ENCODE peak calls at places on chromosomes 12 and 14, in nine cellular contexts. D is choroid plexus epithelial cell, E is WERI-Rb-1, V is dorsolateral prefrontal cortex, N is fibroblast of pulmonary artery, X is esophagus muscularis mucosa, G is right atrium auricular region, Y is cardiac fibroblast, U is upper lobe of right lung. B is an unnamed sample.

GRCh38 chr14:78345346-78345745 is 175.2 kb downstream of the NRXN3 start:
- DNase-seq in X (no peak), U (no peak), D (no peak), Y (no peak), V (no peak), E (peak; percentile 51), N (no peak), G (no peak), B (no peak)

GRCh38 chr14:94426526-94426925 is 26.1 kb downstream of the SERPINA11 start:
- DNase-seq in U (no peak), Y (no peak), D (no peak), V (no peak), X (no peak), G (no peak), E (no peak), N (no peak), B (no peak)

GRCh38 chr14:71411766-71412165 is 504.5 kb downstream of the PCNX1 start:
- DNase-seq in Y (no peak), X (no peak), D (no peak), N (no peak), E (no peak), V (no peak), G (no peak), U (no peak), B (no peak)

GRCh38 chr12:32208355-32208754 is 101.7 kb downstream of the BICD1 start:
- DNase-seq in D (no peak), Y (no peak), G (no peak), U (no peak), V (no peak), N (no peak), E (no peak), X (no peak), B (no peak)

GRCh38 chr12:80936353-80936641 is 1.4 kb downstream of the LIN7A start:
- DNase-seq in G (no peak), X (no peak), U (no peak), Y (no peak), E (no peak), V (peak; percentile 64), D (peak; percentile 42), N (peak; percentile 35), B (no peak)

GRCh38 chr14:104321151-104322130 is 183.1 kb downstream of the KIF26A start:
- DNase-seq in D (no peak), Y (no peak), U (no peak), N (no peak), G (no peak), E (no peak), V (no peak), X (no peak), B (no peak)

GRCh38 chr12:78870539-78870938 is 6.0 kb downstream of the SYT1 start:
- DNase-seq in E (no peak), G (no peak), V (no peak), U (no peak), D (no peak), Y (no peak), X (no peak), N (no peak), B (no peak)

GRCh38 chr14:58663494-58664111 is 25.8 kb downstream of the DACT1 start:
- DNase-seq in X (no peak), G (no peak), D (peak; percentile 96), U (no peak), N (peak; percentile 93), V (no peak), Y (peak; percentile 69), E (peak; percentile 28), B (peak; percentile 61)

GRCh38 chr12:51307655-51308593 is 16.1 kb downstream of the BIN2 start:
- DNase-seq in D (peak; percentile 71), E (no peak), Y (peak; percentile 71), G (no peak), N (peak; percentile 62), X (no peak), U (no peak), V (no peak), B (peak; percentile 71)

GRCh38 chr14:21264025-21264801 is 5.0 kb downstream of the HNRNPC start:
- DNase-seq in U (no peak), E (no peak), D (peak; percentile 88), V (no peak), N (peak; percentile 64), Y (peak; percentile 41), G (no peak), X (no peak), B (peak; percentile 55)

GRCh38 chr14:102909462-102909861 is 13.0 kb upstream of the AMN start:
- DNase-seq in E (no peak), G (no peak), X (no peak), D (no peak), N (no peak), U (peak; percentile 60), Y (no peak), V (no peak), B (no peak)

GRCh38 chr12:109910969-109911348 is 10.9 kb downstream of the TCHP start:
- DNase-seq in N (peak; percentile 42), G (no peak), E (peak; percentile 85), U (no peak), V (no peak), Y (peak; percentile 31), D (peak; percentile 60), X (no peak), B (no peak)

GRCh38 chr12:68406134-68406576 is 74.0 kb upstream of the MDM1 start:
- DNase-seq in V (peak; percentile 65), X (peak; percentile 96), U (peak; percentile 95), G (peak; percentile 97), N (peak; percentile 99), Y (peak; percentile 99), E (peak; percentile 16), D (peak; percentile 95), B (peak; percentile 70)

GRCh38 chr14:71321556-71322315 is 414.5 kb downstream of the PCNX1 start:
- DNase-seq in V (no peak), N (peak; percentile 79), U (no peak), Y (peak; percentile 55), X (no peak), D (peak; percentile 74), G (no peak), E (peak; percentile 11), B (no peak)

GRCh38 chr14:45715946-45716345 is 462.9 kb upstream of the MIS18BP1 start:
- DNase-seq in N (no peak), D (no peak), V (no peak), Y (no peak), G (no peak), E (no peak), X (no peak), U (no peak), B (no peak)

GRCh38 chr14:36658091-36659009 is 3.3 kb upstream of the PAX9 start:
- DNase-seq in X (no peak), N (no peak), V (no peak), E (no peak), Y (no peak), G (no peak), U (no peak), D (no peak), B (no peak)

GRCh38 chr14:36657409-36658090 is 4.1 kb upstream of the PAX9 start:
- DNase-seq in V (no peak), G (no peak), E (no peak), D (peak; percentile 8), X (no peak), Y (no peak), N (no peak), U (no peak), B (no peak)

GRCh38 chr14:36655963-36656768 is 5.5 kb upstream of the PAX9 start:
- DNase-seq in N (no peak), X (no peak), G (no peak), Y (no peak), E (no peak), U (peak; percentile 67), V (no peak), D (peak; percentile 8), B (no peak)

GRCh38 chr14:36655571-36655962 is 6.1 kb upstream of the PAX9 start:
- DNase-seq in V (no peak), E (no peak), G (no peak), N (no peak), Y (no peak), U (no peak), X (no peak), D (no peak), B (no peak)

DNA sequence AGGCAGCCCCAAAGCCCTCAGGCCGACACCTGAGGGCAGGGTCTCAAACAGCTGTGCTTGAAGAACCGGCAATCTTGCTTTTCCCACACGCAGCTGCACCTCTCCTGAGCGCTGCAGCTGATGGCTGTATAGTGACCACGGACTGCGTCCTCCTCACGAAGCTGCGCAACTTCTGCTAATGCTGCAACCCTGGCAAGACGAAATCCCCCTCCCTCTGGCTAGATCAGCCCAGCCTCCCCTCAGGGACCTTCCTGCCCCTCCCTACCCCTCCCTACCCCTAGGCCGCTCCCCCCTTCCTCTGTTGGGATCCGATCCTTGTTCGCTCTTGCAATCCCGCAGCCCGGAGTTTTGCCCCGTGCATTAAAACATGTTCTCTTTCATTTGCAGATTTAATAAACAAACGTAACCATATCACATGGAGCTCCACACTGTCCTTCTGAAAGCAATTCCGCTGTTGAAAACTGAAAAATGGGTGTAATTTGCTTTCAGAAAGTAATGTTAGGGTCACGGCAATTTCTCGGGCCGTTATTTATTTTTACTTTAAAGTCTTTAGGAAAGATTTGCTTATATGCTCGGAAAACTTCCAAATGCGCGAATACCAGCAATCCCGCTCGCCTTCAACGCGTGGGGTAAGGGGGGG is 4.8 kb upstream of the PAX9 start:
- DNase-seq in G (no peak), Y (no peak), V (no peak), E (no peak), U (no peak), X (no peak), D (no peak), N (no peak), B (no peak)
- H3K4me3 ChIP-seq in G (peak overlapping the region; percentile 29), Y (no peak overlapping the region), V (peak overlapping the region; percentile 42), E (no peak overlapping the region), U (peak overlapping the region; percentile 5), X (peak overlapping the region; percentile 49), D (no peak overlapping the region), N (no peak overlapping the region), B (no peak overlapping the region)

DNA sequence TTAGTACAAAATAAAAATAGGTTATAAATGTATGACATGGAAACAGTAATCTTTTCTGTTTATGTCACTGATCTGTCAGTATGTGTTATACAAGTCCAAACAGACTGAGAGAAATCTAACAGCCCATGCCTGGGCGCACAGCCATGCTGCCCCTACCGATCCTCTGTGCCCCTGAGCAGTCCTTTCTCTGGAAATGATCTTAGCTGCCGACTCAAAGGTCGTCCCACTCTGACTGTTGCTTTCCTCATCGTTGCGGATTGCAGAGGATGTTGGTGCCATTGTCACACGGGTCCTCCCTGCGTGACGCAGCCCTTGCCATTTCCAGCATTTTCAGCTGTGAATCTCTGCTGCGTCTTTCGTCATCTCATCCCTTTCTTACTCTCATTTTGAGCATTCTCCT is 82.9 kb upstream of the DYNC1H1 start:
- DNase-seq in X (no peak), Y (no peak), V (no peak), E (no peak), G (peak; percentile 16), U (no peak), N (no peak), D (no peak), B (no peak)
- TF ChIP-seq CTCF in X (no peak), Y (no peak), V (no peak), E (no peak), G (no peak), U (no peak), N (no peak), D (no peak), B (no peak)

GRCh38 chr14:37591941-37592287 is 3.1 kb downstream of the FOXA1 start:
- DNase-seq in N (no peak), X (no peak), E (no peak), G (no peak), Y (no peak), U (peak; percentile 78), V (no peak), D (no peak), B (no peak)
- H3K4me3 ChIP-seq in N (no peak overlapping the region), X (peak overlapping the region; percentile 20), E (no peak overlapping the region), G (no peak overlapping the region), Y (no peak overlapping the region), U (peak overlapping the region; percentile 54), V (no peak overlapping the region), D (no peak overlapping the region), B (no peak overlapping the region)

GRCh38 chr12:40565029-40565633 is 127.1 kb upstream of the CNTN1 start:
- DNase-seq in N (no peak), U (no peak), E (no peak), X (no peak), V (no peak), D (no peak), G (no peak), Y (no peak), B (no peak)
- TF ChIP-seq CTCF in N (no peak), U (no peak), E (no peak), X (no peak), V (no peak), D (no peak), G (no peak), Y (no peak), B (no peak)